ENCODE peak calls at places on chromosomes 13 and 19, in four cellular contexts. One of them, this sample, is unnamed.

GRCh38 chr19:2542341-2543069 is 66.6 kb downstream of the GADD45B start:
- DNase-seq in A549: no peak
- DNase-seq in H1: no peak
- DNase-seq in K562: no peak
- DNase-seq in this sample: peak; percentile 63

GRCh38 chr19:42075364-42075615 is 676 bp upstream of the ZNF574 start:
- DNase-seq in A549: no peak
- DNase-seq in H1: no peak
- DNase-seq in K562: no peak
- DNase-seq in this sample: no peak

GRCh38 chr13:113562085-113562749 is 22.3 kb upstream of the TFDP1 start:
- DNase-seq in A549: peak; percentile 40
- DNase-seq in H1: peak; percentile 46
- DNase-seq in K562: peak; percentile 67
- DNase-seq in this sample: peak; percentile 65

GRCh38 chr19:7746903-7747884 is at the start of gene CD209:
- DNase-seq in A549: no peak
- DNase-seq in H1: no peak
- DNase-seq in K562: no peak
- DNase-seq in this sample: no peak

GRCh38 chr13:24233351-24233901 is 72.9 kb downstream of the SPATA13 start:
- DNase-seq in A549: no peak
- DNase-seq in H1: no peak
- DNase-seq in K562: no peak
- DNase-seq in this sample: no peak

GRCh38 chr13:112885782-112886268 is 83.2 kb upstream of the MCF2L start:
- DNase-seq in A549: peak; percentile 20
- DNase-seq in H1: peak; percentile 71
- DNase-seq in K562: peak; percentile 63
- DNase-seq in this sample: peak; percentile 71

GRCh38 chr13:43431279-43431678 is 355.5 kb downstream of the ENOX1 start:
- DNase-seq in A549: no peak
- DNase-seq in H1: no peak
- DNase-seq in K562: no peak
- DNase-seq in this sample: no peak

GRCh38 chr19:2084993-2085720 is 11.0 kb downstream of the MOB3A start:
- DNase-seq in A549: no peak
- DNase-seq in H1: no peak
- DNase-seq in K562: peak; percentile 70
- DNase-seq in this sample: no peak

GRCh38 chr13:32159147-32159869 is 127.7 kb downstream of the FRY start:
- DNase-seq in A549: no peak
- DNase-seq in H1: no peak
- DNase-seq in K562: no peak
- DNase-seq in this sample: no peak

GRCh38 chr13:51453959-51454703 is 1.3 kb upstream of the INTS6 start:
- DNase-seq in A549: no peak
- DNase-seq in H1: no peak
- DNase-seq in K562: peak; percentile 46
- DNase-seq in this sample: no peak

GRCh38 chr19:33064117-33064777 is 441 bp downstream of the RHPN2 start:
- DNase-seq in A549: no peak
- DNase-seq in H1: no peak
- DNase-seq in K562: peak; percentile 38
- DNase-seq in this sample: no peak

GRCh38 chr19:48319647-48320537 is 5.5 kb upstream of the EMP3 start:
- DNase-seq in A549: peak; percentile 89
- DNase-seq in H1: no peak
- DNase-seq in K562: peak; percentile 87
- DNase-seq in this sample: peak; percentile 64

GRCh38 chr13:31951215-31951678 is 80.3 kb upstream of the FRY start:
- DNase-seq in A549: no peak
- DNase-seq in H1: no peak
- DNase-seq in K562: no peak
- DNase-seq in this sample: no peak

GRCh38 chr13:102141625-102142472 is 260.0 kb downstream of the FGF14 start:
- DNase-seq in A549: peak; percentile 1
- DNase-seq in H1: no peak
- DNase-seq in K562: peak; percentile 1
- DNase-seq in this sample: peak; percentile 4

GRCh38 chr13:110759710-110760109 is 46.2 kb downstream of the ING1 start:
- DNase-seq in A549: no peak
- DNase-seq in H1: no peak
- DNase-seq in K562: no peak
- DNase-seq in this sample: no peak

GRCh38 chr13:30276178-30276577 is 31.2 kb downstream of the KATNAL1 start:
- DNase-seq in A549: no peak
- DNase-seq in H1: no peak
- DNase-seq in K562: no peak
- DNase-seq in this sample: no peak

GRCh38 chr19:35442091-35442490 is 6.0 kb upstream of the FFAR2 start:
- DNase-seq in A549: no peak
- DNase-seq in H1: no peak
- DNase-seq in K562: no peak
- DNase-seq in this sample: no peak

GRCh38 chr19:30522359-30522758 is 150.2 kb downstream of the ZNF536 start:
- DNase-seq in A549: no peak
- DNase-seq in H1: no peak
- DNase-seq in K562: no peak
- DNase-seq in this sample: no peak

GRCh38 chr13:79423801-79424642 is 18.0 kb upstream of the RBM26 start:
- DNase-seq in A549: no peak
- DNase-seq in H1: no peak
- DNase-seq in K562: peak; percentile 47
- DNase-seq in this sample: peak; percentile 29

GRCh38 chr13:92838786-92839185 is 387.8 kb upstream of the GPC6 start:
- DNase-seq in A549: no peak
- DNase-seq in H1: no peak
- DNase-seq in K562: no peak
- DNase-seq in this sample: peak; percentile 4

GRCh38 chr19:35168261-35168660 is 13.7 kb downstream of the FXYD5 start:
- DNase-seq in A549: no peak
- DNase-seq in H1: no peak
- DNase-seq in K562: no peak
- DNase-seq in this sample: no peak

GRCh38 chr13:71514900-71515598 is 352.0 kb downstream of the DACH1 start:
- DNase-seq in A549: no peak
- DNase-seq in H1: no peak
- DNase-seq in K562: no peak
- DNase-seq in this sample: no peak

GRCh38 chr19:18999016-18999758 is 34.1 kb downstream of the SUGP2 start:
- DNase-seq in A549: no peak
- DNase-seq in H1: no peak
- DNase-seq in K562: no peak
- DNase-seq in this sample: no peak

GRCh38 chr13:48731957-48732569 is 78.3 kb downstream of the CYSLTR2 start:
- DNase-seq in A549: peak; percentile 2
- DNase-seq in H1: peak; percentile 15
- DNase-seq in K562: peak; percentile 55
- DNase-seq in this sample: peak; percentile 11

GRCh38 chr19:50344661-50345318 is 15.6 kb upstream of the KCNC3 start:
- DNase-seq in A549: no peak
- DNase-seq in H1: no peak
- DNase-seq in K562: no peak
- DNase-seq in this sample: no peak

GRCh38 chr19:39401549-39402416 is 4.9 kb upstream of the ZFP36 start:
- DNase-seq in A549: no peak
- DNase-seq in H1: no peak
- DNase-seq in K562: peak; percentile 63
- DNase-seq in this sample: peak; percentile 96

GRCh38 chr13:27283906-27284523 is 13.4 kb downstream of the RASL11A start:
- DNase-seq in A549: peak; percentile 7
- DNase-seq in H1: no peak
- DNase-seq in K562: peak; percentile 12
- DNase-seq in this sample: no peak

GRCh38 chr19:756232-756631 is 5.3 kb downstream of the MISP start:
- DNase-seq in A549: peak; percentile 54
- DNase-seq in H1: no peak
- DNase-seq in K562: peak; percentile 61
- DNase-seq in this sample: peak; percentile 82

GRCh38 chr19:1067341-1068103 is 555 bp downstream of the ARHGAP45 start:
- DNase-seq in A549: no peak
- DNase-seq in H1: no peak
- DNase-seq in K562: no peak
- DNase-seq in this sample: no peak

GRCh38 chr13:48094404-48094780 is 512 bp downstream of the MED4 start:
- DNase-seq in A549: no peak
- DNase-seq in H1: no peak
- DNase-seq in K562: peak; percentile 19
- DNase-seq in this sample: no peak

GRCh38 chr19:46529622-46530451 is 34.2 kb upstream of the PNMA8B start:
- DNase-seq in A549: peak; percentile 89
- DNase-seq in H1: no peak
- DNase-seq in K562: peak; percentile 82
- DNase-seq in this sample: peak; percentile 46

GRCh38 chr13:74868044-74868443 is 613.9 kb downstream of the TBC1D4 start:
- DNase-seq in A549: no peak
- DNase-seq in H1: no peak
- DNase-seq in K562: no peak
- DNase-seq in this sample: no peak

GRCh38 chr13:63086286-63086685 is 1670.6 kb upstream of the PCDH20 start:
- DNase-seq in A549: no peak
- DNase-seq in H1: no peak
- DNase-seq in K562: no peak
- DNase-seq in this sample: no peak

GRCh38 chr13:63092461-63092860 is 1676.8 kb upstream of the PCDH20 start:
- DNase-seq in A549: no peak
- DNase-seq in H1: no peak
- DNase-seq in K562: no peak
- DNase-seq in this sample: no peak

GRCh38 chr13:63094069-63094468 is 1678.4 kb upstream of the PCDH20 start:
- DNase-seq in A549: no peak
- DNase-seq in H1: no peak
- DNase-seq in K562: no peak
- DNase-seq in this sample: no peak

GRCh38 chr13:63085851-63086250 is 1670.2 kb upstream of the PCDH20 start:
- DNase-seq in A549: no peak
- DNase-seq in H1: no peak
- DNase-seq in K562: no peak
- DNase-seq in this sample: no peak

DNA sequence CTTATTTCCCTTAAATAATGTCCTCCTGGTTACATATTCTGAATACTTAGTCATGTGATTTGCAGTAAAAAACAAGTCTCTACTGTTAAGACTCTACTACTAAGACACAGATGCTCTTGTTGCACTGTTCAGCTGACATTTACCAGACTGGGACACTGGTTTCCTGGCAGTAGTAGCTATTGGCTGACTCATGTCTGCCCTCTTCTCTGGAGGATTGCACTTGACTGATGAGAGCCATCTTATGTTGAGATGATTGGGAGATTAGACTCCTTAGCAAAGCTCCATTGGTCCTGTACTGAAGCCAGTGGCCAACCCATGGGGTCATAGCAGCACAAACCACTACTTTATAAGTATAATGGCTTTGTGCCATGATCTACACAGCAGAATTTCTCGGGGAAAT is 1672.6 kb upstream of the PCDH20 start:
- DNase-seq in A549: no peak
- DNase-seq in H1: no peak
- DNase-seq in K562: no peak
- DNase-seq in this sample: no peak
- TF ChIP-seq RNF2 in A549: no peak
- TF ChIP-seq RNF2 in H1: no peak
- TF ChIP-seq RNF2 in K562: no peak
- TF ChIP-seq RNF2 in this sample: no peak

DNA sequence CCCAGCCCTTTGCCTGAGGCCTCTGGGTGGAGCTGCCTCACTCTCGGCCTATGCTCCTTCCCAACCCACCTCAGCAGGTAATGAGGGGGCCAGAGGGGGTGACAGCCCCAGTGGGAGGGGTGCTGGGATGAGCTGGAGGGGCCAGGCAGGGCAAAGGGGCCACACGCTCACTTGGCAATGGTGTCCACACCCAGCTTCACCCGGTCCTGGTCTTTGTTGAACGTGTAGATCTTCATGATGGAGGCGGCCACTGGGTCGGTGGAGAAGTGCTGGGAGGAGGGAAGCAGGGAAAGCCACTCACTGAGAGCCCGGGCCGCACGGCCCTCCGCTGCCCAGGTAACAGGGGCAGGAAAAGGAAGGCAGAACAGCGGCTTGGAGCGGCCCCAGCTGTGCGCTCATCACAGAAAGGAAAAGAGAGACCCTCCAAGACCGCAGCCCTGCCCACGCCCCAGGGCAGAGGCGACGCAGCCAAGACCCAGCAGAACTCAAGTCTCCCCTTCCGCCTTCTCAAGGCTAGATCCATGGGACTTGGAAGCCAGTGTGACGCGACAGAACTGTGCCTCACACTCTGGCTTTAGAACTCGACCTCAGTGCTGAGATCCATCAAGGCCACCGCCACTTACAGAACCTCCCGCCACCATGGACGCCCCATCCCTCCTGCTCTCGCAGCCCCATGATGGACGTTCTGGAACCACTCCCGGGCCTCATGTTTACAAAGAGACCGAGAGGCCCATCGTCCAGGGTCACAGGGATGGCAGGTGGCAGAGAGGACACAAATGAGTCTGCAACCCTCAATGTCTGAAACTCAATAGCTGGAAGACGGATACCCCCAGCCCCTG is 9.2 kb downstream of the UBXN6 start:
- DNase-seq in A549: no peak
- DNase-seq in H1: no peak
- DNase-seq in K562: no peak
- DNase-seq in this sample: no peak
- TF ChIP-seq CHD2 in A549: no peak
- TF ChIP-seq CHD2 in H1: no peak
- TF ChIP-seq CHD2 in K562: no peak
- TF ChIP-seq CHD2 in this sample: no peak

DNA sequence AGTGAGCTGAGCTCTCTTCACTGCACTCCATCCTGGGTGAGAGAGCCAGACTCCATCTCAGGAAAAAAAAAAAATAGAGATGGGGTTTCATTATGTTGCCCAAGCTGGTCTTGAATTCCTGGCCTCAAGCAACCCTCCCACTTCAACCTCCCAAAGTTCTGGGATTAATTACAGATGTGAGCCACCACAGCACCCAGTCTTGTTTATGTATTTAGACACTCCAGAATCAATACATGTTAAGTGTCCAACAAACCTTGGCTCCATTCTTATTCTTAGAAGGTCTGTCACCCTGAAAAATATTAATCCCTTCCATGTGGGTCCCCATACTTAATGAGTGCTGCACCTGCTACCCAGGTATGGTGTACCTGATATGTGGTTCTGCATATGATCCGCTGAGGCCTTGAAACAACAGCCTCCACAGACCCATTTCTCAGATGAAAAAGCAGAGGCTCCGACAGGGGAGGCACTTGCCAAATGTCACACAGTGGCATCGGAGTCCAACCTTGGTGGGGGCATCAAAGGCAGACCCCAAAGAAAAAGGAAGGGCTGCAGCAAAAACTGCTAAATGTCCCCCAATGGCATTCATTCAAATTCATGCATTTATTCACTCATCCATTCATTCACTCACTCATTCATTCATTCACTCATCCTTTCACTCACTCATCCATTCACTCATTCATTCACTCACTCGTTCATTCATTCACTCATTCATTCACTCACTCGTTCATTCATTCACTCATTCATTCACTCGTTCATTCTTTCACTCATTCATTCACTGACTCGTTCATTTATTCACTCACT is 16.7 kb downstream of the TICAM1 start:
- DNase-seq in A549: no peak
- DNase-seq in H1: no peak
- DNase-seq in K562: no peak
- DNase-seq in this sample: no peak
- TF ChIP-seq RAD21 in A549: no peak
- TF ChIP-seq RAD21 in H1: no peak
- TF ChIP-seq RAD21 in K562: no peak
- TF ChIP-seq RAD21 in this sample: no peak

GRCh38 chr19:45528744-45529453 is 21.6 kb downstream of the VASP start:
- DNase-seq in A549: no peak
- DNase-seq in H1: peak; percentile 87
- DNase-seq in K562: peak; percentile 73
- DNase-seq in this sample: no peak
- TF ChIP-seq RNF2 in A549: no peak
- TF ChIP-seq RNF2 in H1: peak; percentile 16
- TF ChIP-seq RNF2 in K562: no peak
- TF ChIP-seq RNF2 in this sample: no peak